ENCODE peak calls at places on chromosome 12, in five cellular contexts. G, Y, X, N and L are unnamed samples.

GRCh38 chr12:29725587-29726320 is 58.0 kb downstream of the TMTC1 start:
- DNase-seq in G (no peak), Y (peak), X (peak), N (no peak), L (peak)

GRCh38 chr12:89695830-89696229 is 12.8 kb downstream of the ATP2B1 start:
- DNase-seq in G (no peak), Y (no peak), X (no peak), N (no peak), L (no peak)

GRCh38 chr12:56724989-56725722 is at the start of gene NACA:
- DNase-seq in G (peak), Y (peak), X (peak), N (peak), L (peak)

GRCh38 chr12:27794818-27795584 is 15.0 kb upstream of the MANSC4 start:
- DNase-seq in G (no peak), Y (no peak), X (peak), N (no peak), L (no peak)

GRCh38 chr12:78183854-78184253 is 353.2 kb downstream of the NAV3 start:
- DNase-seq in G (no peak), Y (no peak), X (peak), N (no peak), L (no peak)

GRCh38 chr12:24069532-24070395 is 120.3 kb upstream of the SOX5 start:
- DNase-seq in G (no peak), Y (no peak), X (peak), N (no peak), L (no peak)

GRCh38 chr12:131056626-131057025 is 102.9 kb downstream of the ADGRD1 start:
- DNase-seq in G (peak), Y (no peak), X (no peak), N (no peak), L (no peak)

GRCh38 chr12:26124491-26125450 is at the start of gene BHLHE41:
- DNase-seq in G (peak), Y (peak), X (peak), N (no peak), L (peak)

GRCh38 chr12:132561784-132562156 is 48.6 kb downstream of the LRCOL1 start:
- DNase-seq in G (no peak), Y (peak), X (no peak), N (peak), L (no peak)

GRCh38 chr12:96221391-96221790 is 27.2 kb downstream of the ELK3 start:
- DNase-seq in G (no peak), Y (no peak), X (no peak), N (no peak), L (no peak)

GRCh38 chr12:106841471-106842302 is 67.2 kb downstream of the RIC8B start:
- DNase-seq in G (no peak), Y (peak), X (peak), N (peak), L (peak)

GRCh38 chr12:100720016-100720654 is 74.4 kb upstream of the ANO4 start:
- DNase-seq in G (no peak), Y (no peak), X (no peak), N (no peak), L (no peak)

GRCh38 chr12:72006766-72007165 is 68.1 kb downstream of the TPH2 start:
- DNase-seq in G (no peak), Y (no peak), X (no peak), N (no peak), L (no peak)

GRCh38 chr12:6376079-6376941 is 947 bp upstream of the SCNN1A start:
- DNase-seq in G (peak), Y (peak), X (peak), N (no peak), L (peak)

GRCh38 chr12:27838543-27838942 is 58.5 kb upstream of the MANSC4 start:
- DNase-seq in G (no peak), Y (no peak), X (no peak), N (no peak), L (no peak)

GRCh38 chr12:95473440-95473946 is 459 bp upstream of the METAP2 start:
- DNase-seq in G (no peak), Y (peak), X (peak), N (peak), L (peak)

GRCh38 chr12:130009961-130010360 is 106.1 kb upstream of the TMEM132D start:
- DNase-seq in G (no peak), Y (no peak), X (no peak), N (no peak), L (no peak)

GRCh38 chr12:14213542-14213941 is 151.9 kb upstream of the ATF7IP start:
- DNase-seq in G (no peak), Y (no peak), X (no peak), N (no peak), L (no peak)

GRCh38 chr12:122665759-122666158 is 37.4 kb downstream of the HCAR2 start:
- DNase-seq in G (no peak), Y (no peak), X (no peak), N (no peak), L (no peak)

DNA sequence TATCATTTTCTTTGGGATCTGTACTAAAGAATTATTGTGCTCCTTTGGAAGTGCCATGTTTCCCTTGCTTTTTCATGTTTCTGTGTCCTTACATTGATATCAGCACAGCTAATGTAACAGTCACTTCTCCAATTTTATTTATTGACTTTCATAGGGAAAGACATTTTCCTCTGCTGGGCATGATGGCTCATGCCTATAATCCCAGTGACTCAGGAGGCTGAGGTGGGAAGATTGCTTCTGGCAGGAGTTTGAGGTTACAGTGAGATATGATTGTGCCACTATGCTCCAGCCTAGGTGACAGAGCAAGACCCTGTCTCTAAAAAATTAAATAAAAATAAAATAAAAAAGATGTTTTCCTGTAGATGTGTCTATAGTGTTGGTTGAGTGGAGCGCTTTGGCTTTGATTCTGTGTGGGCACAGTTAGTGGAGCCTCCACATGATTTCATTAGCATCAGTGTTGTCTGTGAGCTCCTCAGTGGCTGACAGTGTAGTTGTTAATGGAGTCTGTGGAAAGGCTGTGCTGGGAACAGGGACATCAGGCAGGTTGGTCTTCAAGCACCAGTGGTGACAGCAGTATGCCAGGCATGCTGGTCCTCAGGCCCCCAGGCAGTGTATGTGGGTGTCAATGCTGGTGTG is 7.5 kb downstream of the OAS2 start:
- DNase-seq in G (no peak), Y (no peak), X (no peak), N (no peak), L (no peak)
- TF ChIP-seq POLR2A in G (no peak), Y (no peak), X (no peak), N (no peak), L (no peak)

DNA sequence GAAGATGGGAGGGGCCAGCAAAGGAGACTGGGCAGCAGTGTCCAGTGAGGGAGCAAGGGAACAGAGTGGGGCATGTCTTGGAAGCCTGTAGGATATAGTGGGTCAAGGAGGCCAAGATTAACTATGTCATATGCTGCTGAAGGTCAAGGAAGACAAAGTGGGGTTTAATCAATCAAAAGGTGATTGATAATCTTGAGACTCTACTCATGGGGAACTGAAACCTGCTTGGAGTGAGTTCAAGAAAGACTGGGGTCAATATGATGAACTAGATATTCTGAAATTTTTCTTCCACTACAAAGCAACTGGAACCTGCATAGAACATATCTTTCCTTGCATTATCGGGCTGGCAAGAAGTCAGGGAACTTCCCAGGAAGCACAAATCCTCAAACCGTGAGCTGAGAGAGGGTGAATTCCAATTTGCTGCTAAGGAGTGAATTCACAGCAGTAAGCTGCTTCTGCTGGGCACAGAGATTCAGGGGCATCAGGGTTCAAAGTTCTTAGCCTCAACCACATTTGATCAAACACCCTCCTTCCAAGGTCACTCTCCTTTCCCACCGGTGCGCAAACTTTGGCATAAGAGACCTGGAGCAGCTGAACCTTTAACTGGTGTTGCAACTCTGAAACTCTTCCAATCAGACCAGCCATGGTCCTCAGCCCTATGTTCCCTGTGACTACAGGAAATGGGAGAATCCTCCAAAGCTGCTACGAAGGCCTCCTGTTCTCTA is 40.3 kb upstream of the DCD start:
- DNase-seq in G (no peak), Y (no peak), X (no peak), N (no peak), L (no peak)
- TF ChIP-seq POLR2A in G (no peak), Y (no peak), X (no peak), N (no peak), L (no peak)

GRCh38 chr12:57755454-57756372 is 810 bp downstream of the MARCHF9 start:
- DNase-seq in G (no peak), Y (peak), X (no peak), N (no peak), L (no peak)
- TF ChIP-seq POLR2A in G (no peak), Y (no peak), X (no peak), N (no peak), L (no peak)

GRCh38 chr12:48851883-48852733 is at the start of gene DDX23:
- DNase-seq in G (peak), Y (peak), X (peak), N (peak), L (peak)
- TF ChIP-seq POLR2A in G (no peak), Y (peak), X (peak), N (peak), L (peak)

DNA sequence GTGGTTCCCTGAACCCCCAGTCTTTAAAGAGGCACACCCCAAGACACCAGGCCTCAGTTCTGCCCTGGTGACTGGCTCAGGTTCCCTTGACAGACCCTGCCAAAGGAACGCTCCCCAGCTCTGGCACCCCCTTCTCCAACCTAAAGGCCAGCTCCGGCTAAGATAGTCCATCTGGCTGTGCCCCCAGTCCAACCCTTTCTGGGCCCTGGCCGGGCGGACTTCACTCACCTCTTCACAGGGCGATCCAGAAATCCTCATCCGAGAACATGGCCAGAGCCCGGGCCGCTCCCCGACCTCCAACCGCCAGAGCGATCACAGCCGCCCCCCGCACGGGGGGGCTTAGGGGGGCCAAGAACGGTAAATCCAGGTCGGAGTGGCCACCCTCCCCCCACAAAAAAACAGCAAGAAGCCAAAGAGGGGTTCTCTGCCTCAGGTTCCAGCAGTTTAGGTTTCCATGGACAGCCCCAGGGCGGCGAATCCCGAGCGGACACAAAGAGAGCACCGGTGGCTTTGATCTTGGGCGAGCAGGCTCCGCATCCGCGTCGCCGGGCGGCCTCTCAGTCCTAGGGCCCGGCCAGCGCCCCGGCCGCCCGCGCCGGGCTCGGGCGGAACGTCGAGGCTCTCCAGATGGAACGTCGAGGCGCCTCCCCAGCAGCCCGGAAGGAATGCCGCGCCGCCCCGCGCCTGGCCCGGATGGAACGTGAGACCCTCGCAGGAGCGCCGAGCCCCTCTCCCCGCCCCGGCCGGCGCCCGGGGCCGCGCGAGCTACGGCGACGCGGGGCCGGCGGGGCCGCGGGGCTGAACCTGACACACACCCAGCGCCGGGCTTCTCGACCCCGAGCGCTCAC is 985 bp downstream of the KMT2D start:
- DNase-seq in G (peak), Y (peak), X (no peak), N (peak), L (no peak)
- TF ChIP-seq POLR2A in G (no peak), Y (no peak), X (no peak), N (no peak), L (no peak)

GRCh38 chr12:50162225-50162624 is 4.9 kb downstream of the CERS5 start:
- DNase-seq in G (no peak), Y (no peak), X (peak), N (no peak), L (no peak)

GRCh38 chr12:50164963-50165362 is 2.2 kb downstream of the CERS5 start:
- DNase-seq in G (peak), Y (no peak), X (no peak), N (no peak), L (no peak)

GRCh38 chr12:50166776-50167025 is 468 bp downstream of the CERS5 start:
- DNase-seq in G (peak), Y (no peak), X (no peak), N (no peak), L (no peak)

GRCh38 chr12:50167026-50167742 is at the start of gene CERS5:
- DNase-seq in G (peak), Y (peak), X (peak), N (peak), L (peak)
- TF ChIP-seq POLR2A in G (no peak), Y (peak), X (peak), N (peak), L (peak)

DNA sequence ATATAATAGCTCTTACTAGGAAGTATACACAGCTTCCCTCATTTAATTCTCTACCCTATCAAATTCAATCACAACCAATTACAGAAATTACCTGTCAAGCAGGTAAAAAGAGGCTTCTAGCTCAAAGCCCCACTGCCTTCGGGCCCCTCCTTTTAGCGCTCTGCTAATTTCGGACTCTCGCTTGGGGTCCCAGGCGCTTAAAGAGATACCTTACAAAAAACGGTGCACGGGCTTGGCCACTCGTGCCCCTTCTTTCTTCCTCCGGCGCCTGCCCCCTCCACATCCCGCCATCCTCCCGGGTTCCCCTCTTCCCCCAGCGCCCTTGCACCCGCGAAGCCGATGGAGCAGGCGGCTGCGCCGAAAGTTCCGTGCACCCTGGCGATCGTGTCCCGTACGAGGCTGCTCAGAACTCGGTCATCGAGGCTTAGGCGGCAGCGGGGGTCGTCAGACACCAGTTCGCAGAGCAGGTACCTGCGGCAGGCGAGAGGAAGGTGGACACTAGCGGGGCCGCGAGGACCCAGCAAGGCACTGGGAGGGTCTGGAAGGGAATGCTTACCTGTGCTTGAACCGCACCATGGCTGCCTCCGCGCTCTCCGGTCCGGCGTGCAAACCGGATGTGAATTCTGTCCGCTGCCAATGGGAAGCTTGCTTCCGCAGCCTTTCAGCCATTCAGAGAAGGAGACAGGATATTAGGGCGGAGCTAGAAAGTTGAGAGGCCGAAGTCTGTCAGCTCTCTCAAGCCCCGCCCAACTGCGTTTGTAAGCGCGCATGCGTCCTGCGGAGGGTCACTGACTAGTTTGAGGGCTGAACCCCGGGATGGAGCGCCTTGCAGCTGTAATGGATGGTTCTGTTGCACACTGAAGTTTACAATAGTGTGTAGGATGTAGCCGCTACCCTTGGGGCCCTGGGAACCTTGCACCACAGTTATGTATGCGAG is at the start of gene POP5:
- DNase-seq in G (peak), Y (peak), X (peak), N (peak), L (peak)
- TF ChIP-seq POLR2A in G (no peak), Y (no peak), X (no peak), N (peak), L (peak)

GRCh38 chr12:117685115-117685926 is 283.5 kb downstream of the KSR2 start:
- DNase-seq in G (peak), Y (no peak), X (no peak), N (no peak), L (peak)
- TF ChIP-seq POLR2A in G (no peak), Y (no peak), X (no peak), N (no peak), L (no peak)